ENCODE peak calls at places on chromosome X, in six cellular contexts. M is stimulated activated CD4-positive, alpha-beta T cell treated with anti-CD3 and anti-CD28 coated beads, Interleukin-2, amount 100 ng/mL, for 48 hours; S is ecto neural progenitor cell; K is T-cell; V is T-helper 1 cell; I is EH. P is an unnamed sample.

GRCh38 chrX:20274121-20274520 is 7.4 kb upstream of the RPS6KA3 start:
- DNase-seq in M (no peak), S (no peak), K (no peak), V (no peak), I (peak), P (no peak)

GRCh38 chrX:17192111-17192510 is 182.9 kb upstream of the NHS start:
- DNase-seq in M (no peak), S (no peak), K (no peak), V (no peak), I (no peak), P (no peak)

GRCh38 chrX:3216581-3216980 is 129.9 kb downstream of the MXRA5 start:
- DNase-seq in M (no peak), S (no peak), K (no peak), V (no peak), I (peak), P (no peak)

GRCh38 chrX:115900425-115900824 is 270.1 kb upstream of the AGTR2 start:
- DNase-seq in M (no peak), S (no peak), K (no peak), V (no peak), I (no peak), P (no peak)

GRCh38 chrX:153476628-153477027 is 6.3 kb upstream of the HAUS7 start:
- DNase-seq in M (no peak), S (no peak), K (no peak), V (no peak), I (peak), P (no peak)

GRCh38 chrX:130716822-130717405 is 186.1 kb downstream of the ENOX2 start:
- DNase-seq in M (no peak), S (no peak), K (no peak), V (no peak), I (peak), P (no peak)

GRCh38 chrX:24298191-24298590 is 15.7 kb downstream of the SUPT20HL2 start:
- DNase-seq in M (no peak), S (peak), K (no peak), V (no peak), I (peak), P (no peak)

GRCh38 chrX:39201305-39201990 is 400.2 kb downstream of the MID1IP1 start:
- DNase-seq in M (no peak), S (no peak), K (no peak), V (peak), I (no peak), P (no peak)

GRCh38 chrX:17848545-17849265 is 12.4 kb downstream of the RAI2 start:
- DNase-seq in M (no peak), S (no peak), K (no peak), V (no peak), I (no peak), P (no peak)

GRCh38 chrX:81174286-81174685 is 27.4 kb downstream of the HMGN5 start:
- DNase-seq in M (no peak), S (no peak), K (no peak), V (no peak), I (peak), P (peak)

GRCh38 chrX:41823402-41823801 is 99.4 kb downstream of the GPR82 start:
- DNase-seq in M (no peak), S (no peak), K (no peak), V (no peak), I (peak), P (no peak)

GRCh38 chrX:80335062-80335830 is 85.0 kb upstream of the TENT5D start:
- DNase-seq in M (peak), S (peak), K (no peak), V (no peak), I (no peak), P (no peak)

GRCh38 chrX:107135076-107135964 is 16.7 kb upstream of the RBM41 start:
- DNase-seq in M (no peak), S (no peak), K (no peak), V (peak), I (peak), P (peak)

GRCh38 chrX:148380107-148380506 is 120.3 kb upstream of the AFF2 start:
- DNase-seq in M (no peak), S (no peak), K (no peak), V (peak), I (no peak), P (no peak)

GRCh38 chrX:149707147-149707901 is 4.5 kb upstream of the MAGEA11 start:
- DNase-seq in M (no peak), S (no peak), K (no peak), V (no peak), I (no peak), P (no peak)

GRCh38 chrX:123731987-123732678 is 719 bp downstream of the THOC2 start:
- DNase-seq in M (peak), S (peak), K (no peak), V (no peak), I (peak), P (no peak)

GRCh38 chrX:153845842-153846241 is 15.5 kb upstream of the PDZD4 start:
- DNase-seq in M (no peak), S (no peak), K (no peak), V (no peak), I (peak), P (no peak)

GRCh38 chrX:56343664-56344063 is 111.5 kb downstream of the KLF8 start:
- DNase-seq in M (no peak), S (no peak), K (no peak), V (peak), I (no peak), P (no peak)

GRCh38 chrX:150269613-150270254 is 93.4 kb upstream of the MAMLD1 start:
- DNase-seq in M (no peak), S (peak), K (no peak), V (no peak), I (no peak), P (no peak)

P was measured in Panc1.